ENCODE peak calls at places on chromosomes 7 and 10, in five cellular contexts. O is CD8-positive, alpha-beta T cell; J is tibial artery; W is lower lobe of right lung; Y is GM23338. S is an unnamed sample. For H3K36me3, the result is how much of the 10 kb centered on the place peaks cover.

GRCh38 chr10:17101257-17101909 is 28.2 kb downstream of the CUBN start:
- DNase-seq in J (no peak), Y (no peak), O (no peak), W (no peak), S (no peak)

GRCh38 chr7:42070068-42070467 is 166.9 kb downstream of the GLI3 start:
- DNase-seq in Y (no peak), W (no peak), J (no peak), O (no peak), S (no peak)

GRCh38 chr10:80174641-80175395 is 30.5 kb downstream of the ANXA11 start:
- DNase-seq in Y (no peak), O (no peak), J (no peak), W (no peak), S (no peak)

GRCh38 chr7:26686448-26686981 is 177.9 kb downstream of the SKAP2 start:
- DNase-seq in W (peak), Y (peak), O (no peak), J (peak), S (peak)

GRCh38 chr10:30199376-30200018 is 140.1 kb upstream of the JCAD start:
- DNase-seq in Y (no peak), W (no peak), O (no peak), J (no peak), S (no peak)

GRCh38 chr7:116177009-116177408 is 33.3 kb upstream of the TES start:
- DNase-seq in J (no peak), O (no peak), Y (no peak), W (no peak), S (no peak)

GRCh38 chr7:37438879-37439278 is 9.8 kb downstream of the ELMO1 start:
- DNase-seq in Y (no peak), O (no peak), J (no peak), W (no peak), S (no peak)

GRCh38 chr7:110090113-110090820 is 1000.7 kb upstream of the LRRN3 start:
- DNase-seq in J (no peak), Y (peak), W (no peak), O (no peak), S (no peak)

GRCh38 chr10:104580321-104580720 is 60.8 kb upstream of the SORCS3 start:
- DNase-seq in O (no peak), Y (no peak), J (no peak), W (no peak), S (no peak)

GRCh38 chr7:157691521-157692155 is 354.8 kb downstream of the DNAJB6 start:
- DNase-seq in Y (no peak), O (no peak), J (no peak), W (no peak), S (peak)

GRCh38 chr10:11626071-11626470 is 14.6 kb upstream of the USP6NL start:
- DNase-seq in W (no peak), O (no peak), J (no peak), Y (no peak), S (peak)

GRCh38 chr7:45088146-45088701 is 545 bp downstream of the NACAD start:
- DNase-seq in W (no peak), J (no peak), Y (peak), O (no peak), S (no peak)

GRCh38 chr7:45086348-45087065 is 2.3 kb downstream of the NACAD start:
- DNase-seq in O (no peak), Y (no peak), W (no peak), J (no peak), S (no peak)

GRCh38 chr7:45087301-45088145 is 1.2 kb downstream of the NACAD start:
- DNase-seq in O (no peak), Y (no peak), J (no peak), W (no peak), S (no peak)

GRCh38 chr7:45089314-45089891 is 634 bp upstream of the NACAD start:
- DNase-seq in J (no peak), O (peak), Y (peak), W (no peak), S (no peak)

DNA sequence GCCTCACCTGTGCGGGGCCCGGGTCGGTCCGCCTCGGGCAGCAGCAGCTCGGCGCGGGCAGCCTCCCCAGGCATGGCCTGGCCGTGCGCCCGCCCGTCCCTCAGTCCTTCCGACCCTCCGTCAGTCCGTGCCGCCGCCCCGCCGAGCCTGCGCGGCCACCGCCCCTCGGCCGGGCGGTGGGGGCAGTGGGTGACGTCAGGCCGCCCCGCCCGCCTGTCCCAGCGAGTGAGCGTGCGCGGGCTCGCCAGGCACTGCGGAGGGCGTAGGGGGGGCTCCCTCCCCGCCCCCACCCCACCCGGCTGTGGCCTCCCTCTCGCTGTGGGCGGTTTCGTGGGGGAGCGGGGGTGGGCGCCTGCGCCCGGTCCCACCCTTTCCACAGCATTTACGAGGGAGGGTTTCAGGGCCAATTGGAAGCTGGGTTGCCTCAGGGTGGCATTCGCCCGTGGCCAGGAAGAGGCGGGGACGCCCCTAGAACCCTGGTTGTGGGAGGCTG is at the start of gene NACAD:
- DNase-seq in W (no peak), Y (peak), O (no peak), J (peak), S (no peak)
- H3K4me3 ChIP-seq in W (peak), Y (peak), O (peak), J (peak), S (peak)

DNA sequence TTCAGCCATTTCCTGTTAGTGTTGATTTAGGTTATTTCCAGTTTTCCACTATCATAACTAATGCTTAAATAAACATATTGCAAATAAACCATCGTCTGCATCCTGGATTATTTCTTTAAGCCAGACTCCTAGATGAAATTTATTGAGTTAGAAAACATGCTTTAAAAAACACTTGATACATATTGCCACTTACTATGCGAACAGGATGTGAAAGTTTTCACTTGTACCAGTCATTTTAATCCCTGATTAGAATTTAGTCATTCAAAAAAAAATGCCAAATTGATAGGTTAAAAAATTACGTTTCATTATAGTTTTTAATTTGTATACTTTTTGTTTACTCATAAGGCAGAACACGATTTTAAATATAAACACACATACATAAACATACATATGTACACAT is 309.6 kb downstream of the RNLS start:
- DNase-seq in O (no peak), W (no peak), Y (no peak), J (no peak), S (no peak)
- H3K36me3 ChIP-seq in O (under half), W (under half), Y (under half), J (under half), S (under half)

GRCh38 chr10:79106651-79107050 is 37.9 kb downstream of the ZMIZ1 start:
- DNase-seq in J (no peak), Y (no peak), W (no peak), O (no peak), S (no peak)
- H3K27ac ChIP-seq in J (no peak), Y (no peak), W (peak), O (no peak), S (no peak)

GRCh38 chr10:44292390-44293002 is 92.4 kb downstream of the CXCL12 start:
- DNase-seq in W (no peak), Y (peak), J (no peak), O (no peak), S (no peak)

GRCh38 chr10:44293306-44293778 is 91.6 kb downstream of the CXCL12 start:
- DNase-seq in O (no peak), Y (peak), W (no peak), J (no peak), S (no peak)

GRCh38 chr10:44295619-44296222 is 89.2 kb downstream of the CXCL12 start:
- DNase-seq in O (no peak), W (no peak), J (no peak), Y (no peak), S (no peak)

GRCh38 chr10:44293842-44294241 is 91.1 kb downstream of the CXCL12 start:
- DNase-seq in J (peak), W (peak), Y (no peak), O (no peak), S (peak)

DNA sequence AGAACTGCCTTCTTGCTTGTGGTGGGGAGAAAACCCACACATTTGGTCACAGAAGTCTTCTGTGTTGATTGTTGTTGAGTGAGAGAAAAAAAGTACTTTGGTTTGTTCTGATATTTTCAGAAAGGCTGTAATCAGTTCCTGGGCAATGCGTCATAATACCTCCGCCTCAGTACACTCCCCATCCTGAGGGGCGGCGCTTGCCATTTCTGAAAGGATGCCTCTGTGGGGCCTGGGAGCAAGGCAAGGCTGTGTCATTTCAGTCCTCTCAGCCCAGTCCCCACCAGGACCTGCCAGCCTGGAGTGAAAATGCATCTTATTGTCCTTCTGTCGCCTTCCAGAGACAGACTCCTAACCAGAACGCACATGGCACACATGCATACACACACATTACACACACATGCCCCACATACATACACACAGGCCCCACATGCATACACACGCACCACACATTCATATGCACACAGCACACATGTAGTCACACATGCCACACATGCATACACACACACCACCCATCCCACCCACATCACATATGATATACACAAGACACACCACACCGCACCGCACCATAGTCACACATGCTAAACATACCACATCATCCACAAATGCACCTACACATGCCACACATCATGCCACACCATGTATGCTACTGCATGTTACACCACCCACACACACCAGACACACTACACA is 90.0 kb downstream of the CXCL12 start:
- DNase-seq in O (no peak), Y (no peak), J (no peak), W (no peak), S (peak)
- H3K4me3 ChIP-seq in O (no peak), Y (no peak), J (no peak), W (no peak), S (no peak)

DNA sequence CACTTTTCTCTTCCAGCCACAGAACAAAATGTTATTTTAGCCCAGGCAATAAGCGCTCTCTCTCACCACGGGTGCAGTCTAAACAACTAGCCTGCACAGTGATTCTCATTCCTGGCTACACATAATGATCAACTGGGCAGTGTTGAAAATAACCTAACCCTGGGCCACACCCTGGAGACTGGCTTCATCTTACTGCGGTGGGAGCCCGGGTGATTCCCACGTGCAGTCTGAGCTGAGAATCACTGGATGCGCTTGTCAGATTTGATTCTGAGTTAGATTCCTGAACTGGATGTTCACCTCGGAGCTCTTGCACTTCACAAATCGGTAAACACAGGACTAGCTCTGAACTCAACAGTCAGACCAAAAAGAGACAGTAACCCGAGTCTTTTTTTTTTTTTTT is 14.9 kb downstream of the ZC3HAV1 start:
- DNase-seq in O (no peak), W (no peak), Y (no peak), J (no peak), S (no peak)
- H3K36me3 ChIP-seq in O (under half), W (under half), Y (under half), J (under half), S (under half)

S was measured in left lung.